ENCODE peak calls at places on chromosomes 11 and 22, in ten cellular contexts. J, X, W, N, E, P, K, B, C and R are unnamed samples.

GRCh38 chr11:12218909-12219308 is 108.5 kb downstream of the MICAL2 start:
- DNase-seq in P (no peak), B (no peak), N (no peak), X (no peak), K (no peak), J (no peak), E (no peak), W (no peak), C (no peak), R (no peak)

GRCh38 chr11:27860811-27861210 is 160.6 kb upstream of the BDNF start:
- DNase-seq in C (no peak), N (no peak), K (no peak), P (no peak), W (no peak), J (no peak), E (no peak), X (no peak), B (no peak), R (no peak)

GRCh38 chr22:30041475-30041874 is 38.8 kb upstream of the HORMAD2 start:
- DNase-seq in K (no peak), X (no peak), W (no peak), J (no peak), C (no peak), B (no peak), N (no peak), P (no peak), E (no peak), R (no peak)

GRCh38 chr22:19739911-19740449 is 16.6 kb downstream of the GP1BB start:
- DNase-seq in C (no peak), W (no peak), P (no peak), N (no peak), X (no peak), J (no peak), E (no peak), K (no peak), B (no peak), R (no peak)

GRCh38 chr11:77865805-77866204 is 44.9 kb downstream of the AAMDC start:
- DNase-seq in B (no peak), J (peak; percentile 58), C (no peak), N (no peak), W (no peak), P (no peak), E (no peak), K (no peak), X (no peak), R (no peak)

GRCh38 chr11:87326594-87326993 is 288.9 kb downstream of the TMEM135 start:
- DNase-seq in J (no peak), X (no peak), B (no peak), C (no peak), W (no peak), P (no peak), N (no peak), E (no peak), K (no peak), R (no peak)

GRCh38 chr11:126284829-126285228 is 1.9 kb downstream of the TIRAP start:
- DNase-seq in K (no peak), X (peak; percentile 94), P (no peak), C (peak; percentile 94), N (no peak), W (peak; percentile 78), J (no peak), B (peak; percentile 43), E (no peak), R (peak; percentile 88)

GRCh38 chr11:131486100-131486499 is 115.7 kb downstream of the NTM start:
- DNase-seq in X (no peak), C (no peak), J (no peak), E (no peak), B (no peak), W (no peak), K (no peak), N (no peak), P (no peak), R (no peak)

DNA sequence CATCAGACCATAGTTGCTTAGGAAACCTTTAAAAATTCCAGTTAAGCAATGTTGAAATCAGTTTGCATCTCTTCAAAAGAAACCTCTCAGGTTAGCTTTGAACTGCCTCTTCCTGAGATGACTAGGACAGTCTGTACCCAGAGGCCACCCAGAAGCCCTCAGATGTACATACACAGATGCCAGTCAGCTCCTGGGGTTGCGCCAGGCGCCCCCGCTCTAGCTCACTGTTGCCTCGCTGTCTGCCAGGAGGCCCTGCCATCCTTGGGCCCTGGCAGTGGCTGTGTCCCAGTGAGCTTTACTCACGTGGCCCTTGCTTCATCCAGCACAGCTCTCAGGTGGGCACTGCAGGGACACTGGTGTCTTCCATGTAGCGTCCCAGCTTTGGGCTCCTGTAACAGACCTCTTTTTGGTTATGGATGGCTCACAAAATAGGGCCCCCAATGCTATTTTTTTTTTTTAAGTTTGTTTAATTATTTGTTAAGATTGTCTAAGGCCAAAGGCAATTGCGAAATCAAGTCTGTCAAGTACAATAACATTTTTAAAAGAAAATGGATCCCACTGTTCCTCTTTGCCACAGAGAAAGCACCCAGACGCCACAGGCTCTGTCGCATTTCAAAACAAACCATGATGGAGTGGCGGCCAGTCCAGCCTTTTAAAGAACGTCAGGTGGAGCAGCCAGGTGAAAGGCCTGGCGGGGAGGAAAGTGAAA is 73.4 kb downstream of the NCAPD3 start:
- DNase-seq in E (no peak), P (no peak), B (no peak), X (no peak), N (no peak), W (peak; percentile 89), K (no peak), C (no peak), J (no peak), R (no peak)
- H3K27ac ChIP-seq in E (no peak overlapping the region), P (no peak overlapping the region), B (no peak overlapping the region), X (no peak overlapping the region), N (no peak overlapping the region), W (peak overlapping the region; percentile 59), K (no peak overlapping the region), C (no peak overlapping the region), J (no peak overlapping the region), R (no peak overlapping the region)

DNA sequence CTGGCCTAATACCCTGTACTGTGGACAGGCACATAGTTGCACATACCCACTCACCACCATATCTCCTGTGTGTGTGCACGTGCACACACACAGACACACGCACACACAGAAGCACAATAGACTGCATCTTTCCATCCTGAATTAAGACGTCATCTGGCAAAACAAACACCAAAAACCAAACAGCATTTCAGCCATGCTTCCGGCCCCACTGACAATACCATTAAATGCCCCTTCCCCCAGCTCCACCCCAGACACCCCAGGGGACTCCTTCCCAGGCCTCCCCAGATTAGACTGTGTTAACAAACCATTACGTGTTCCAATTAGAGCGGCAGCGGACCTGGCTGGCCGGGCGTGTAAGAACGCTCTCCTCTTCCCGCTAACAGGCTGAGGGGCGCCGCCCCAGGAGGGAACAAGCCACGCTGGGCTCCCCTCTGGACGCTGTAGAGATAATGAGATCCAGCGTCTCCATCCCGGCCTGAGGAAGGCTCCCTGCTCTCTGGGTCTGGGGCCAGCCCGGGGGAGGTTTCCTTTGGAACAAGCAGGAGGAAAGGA is 72.7 kb downstream of the TP53I11 start:
- DNase-seq in K (no peak), J (no peak), N (no peak), C (no peak), P (no peak), E (no peak), B (no peak), W (no peak), X (no peak), R (no peak)
- TF ChIP-seq POLR2AphosphoS5 in K (no peak), J (no peak), N (no peak), C (no peak), P (no peak), E (no peak), B (no peak), W (no peak), X (no peak), R (no peak)

GRCh38 chr11:4022669-4023068 is 71.9 kb upstream of the RRM1 start:
- DNase-seq in J (no peak), E (no peak), P (no peak), C (no peak), W (no peak), B (no peak), K (no peak), N (no peak), X (no peak), R (no peak)

GRCh38 chr11:4026389-4026788 is 68.2 kb upstream of the RRM1 start:
- DNase-seq in X (no peak), P (no peak), K (no peak), C (no peak), N (no peak), E (no peak), W (no peak), B (no peak), J (no peak), R (no peak)

GRCh38 chr11:4025957-4026324 is 68.7 kb upstream of the RRM1 start:
- DNase-seq in X (no peak), J (peak; percentile 46), C (no peak), W (no peak), K (no peak), N (no peak), E (no peak), B (no peak), P (no peak), R (no peak)

GRCh38 chr11:4027746-4028145 is 66.9 kb upstream of the RRM1 start:
- DNase-seq in J (no peak), X (no peak), B (no peak), K (no peak), N (no peak), W (no peak), P (no peak), E (no peak), C (no peak), R (no peak)

GRCh38 chr11:4025248-4025956 is 69.2 kb upstream of the RRM1 start:
- DNase-seq in J (peak; percentile 44), C (no peak), P (no peak), X (no peak), K (no peak), B (no peak), E (no peak), N (no peak), W (no peak), R (no peak)
- H3K27ac ChIP-seq in J (peak overlapping the region; percentile 93), C (no peak overlapping the region), P (peak overlapping the region; percentile 59), X (no peak overlapping the region), K (no peak overlapping the region), B (no peak overlapping the region), E (no peak overlapping the region), N (peak overlapping the region; percentile 64), W (peak overlapping the region; percentile 78), R (peak overlapping the region; percentile 7)

GRCh38 chr11:218815-219593 is 11.5 kb downstream of the RIC8A start:
- DNase-seq in N (no peak), B (no peak), C (no peak), W (peak; percentile 54), X (no peak), K (no peak), E (no peak), J (no peak), P (no peak), R (no peak)

GRCh38 chr11:214083-214482 is 6.6 kb downstream of the RIC8A start:
- DNase-seq in C (no peak), X (no peak), J (no peak), W (peak; percentile 59), K (no peak), E (no peak), B (no peak), P (peak; percentile 49), N (no peak), R (no peak)

GRCh38 chr11:215581-216037 is 8.1 kb downstream of the RIC8A start:
- DNase-seq in B (peak; percentile 32), J (no peak), W (peak; percentile 34), C (no peak), E (no peak), N (no peak), X (no peak), K (no peak), P (peak; percentile 45), R (no peak)

GRCh38 chr11:217704-218103 is 10.2 kb downstream of the RIC8A start:
- DNase-seq in J (no peak), P (no peak), K (no peak), E (no peak), X (no peak), N (no peak), C (no peak), B (no peak), W (peak; percentile 20), R (no peak)

GRCh38 chr11:216081-216974 is 8.8 kb downstream of the RIC8A start:
- DNase-seq in W (peak; percentile 46), X (no peak), J (no peak), C (no peak), B (no peak), P (peak; percentile 50), E (no peak), K (no peak), N (no peak), R (no peak)
- TF ChIP-seq POLR2AphosphoS5 in W (no peak), X (peak; percentile 23), J (no peak), C (no peak), B (no peak), P (no peak), E (no peak), K (no peak), N (no peak), R (no peak)